ENCODE peak calls at places on chromosomes 12 and 14, in ten cellular contexts. K is H54; W is foreskin fibroblast; Q is neuronal stem cell; S is adipocyte; D is effector memory CD8-positive, alpha-beta T cell; J is NCI-H2081; L is midbrain; N is T-helper 1 cell; E is GM23338. P is an unnamed sample.
A peak's percentile ranks its signal among the peaks of the same experiment; 100 is the strongest.

GRCh38 chr14:61088081-61088480 is 107.0 kb downstream of the SLC38A6 start:
- DNase-seq in E (no peak), J (no peak), S (no peak), W (no peak), Q (no peak), N (no peak), K (no peak), D (no peak), L (no peak), P (no peak)

GRCh38 chr12:95099270-95099790 is 25.9 kb upstream of the NR2C1 start:
- DNase-seq in K (no peak), S (no peak), Q (no peak), N (no peak), W (no peak), L (no peak), E (no peak), J (no peak), D (no peak), P (no peak)

GRCh38 chr12:55974308-55974724 is 438 bp downstream of the RAB5B start:
- DNase-seq in E (peak; percentile 79), S (peak; percentile 76), K (peak; percentile 42), D (no peak), N (peak; percentile 21), W (peak; percentile 29), J (peak; percentile 9), Q (no peak), L (no peak), P (peak; percentile 53)

GRCh38 chr12:120474092-120474960 is 4.8 kb upstream of the SRSF9 start:
- DNase-seq in N (no peak), D (no peak), E (peak; percentile 42), L (no peak), K (peak; percentile 93), W (peak; percentile 81), S (peak; percentile 67), Q (no peak), J (peak; percentile 9), P (no peak)

GRCh38 chr12:53625373-53625945 is 723 bp downstream of the ATF7 start:
- DNase-seq in Q (no peak), J (no peak), L (no peak), K (no peak), W (no peak), N (no peak), S (no peak), E (no peak), D (no peak), P (no peak)

GRCh38 chr12:10362325-10362724 is 27.5 kb downstream of the KLRK1 start:
- DNase-seq in N (no peak), E (no peak), J (peak; percentile 5), K (no peak), D (no peak), Q (no peak), L (no peak), S (no peak), W (no peak), P (no peak)

GRCh38 chr12:75658826-75659823 is 147.7 kb upstream of the KRR1 start:
- DNase-seq in L (peak; percentile 46), J (peak; percentile 48), W (peak; percentile 67), E (no peak), D (no peak), N (no peak), K (no peak), Q (no peak), S (peak; percentile 63), P (no peak)

GRCh38 chr12:116385486-116386217 is 108.2 kb upstream of the MED13L start:
- DNase-seq in E (peak; percentile 35), D (no peak), L (no peak), N (no peak), W (no peak), K (no peak), S (no peak), J (no peak), Q (no peak), P (no peak)

GRCh38 chr14:102984336-102985102 is 62.1 kb downstream of the AMN start:
- DNase-seq in E (no peak), W (no peak), N (no peak), S (no peak), D (no peak), K (no peak), Q (no peak), J (no peak), L (no peak), P (no peak)

GRCh38 chr12:19946549-19946948 is 421.8 kb upstream of the PDE3A start:
- DNase-seq in J (no peak), Q (no peak), L (no peak), K (peak; percentile 36), W (peak; percentile 92), S (peak; percentile 91), D (no peak), N (no peak), E (no peak), P (no peak)

GRCh38 chr12:79710707-79711483 is 20.1 kb upstream of the PAWR start:
- DNase-seq in D (no peak), S (no peak), W (no peak), E (peak; percentile 44), L (no peak), N (no peak), Q (no peak), K (no peak), J (no peak), P (no peak)

GRCh38 chr12:95966287-95966870 is 23.2 kb downstream of the AMDHD1 start:
- DNase-seq in J (peak; percentile 8), S (peak; percentile 16), D (no peak), L (no peak), K (no peak), W (no peak), Q (no peak), N (no peak), E (no peak), P (no peak)

P was measured in GM12892.